ENCODE peak calls at places on chromosomes 12 and 14, in four cellular contexts. One of them, this sample, is unnamed.

GRCh38 chr12:23895792-23896218 is 53.7 kb downstream of the SOX5 start:
- DNase-seq in GM12878: no peak
- DNase-seq in GM23338: peak; percentile 74
- DNase-seq in K562: no peak
- DNase-seq in this sample: no peak

GRCh38 chr14:94355191-94355794 is 32.2 kb upstream of the SERPINA6 start:
- DNase-seq in GM12878: no peak
- DNase-seq in GM23338: peak; percentile 78
- DNase-seq in K562: no peak
- DNase-seq in this sample: no peak

GRCh38 chr14:101035466-101036225 is 132.1 kb upstream of the RTL1 start:
- DNase-seq in GM12878: no peak
- DNase-seq in GM23338: no peak
- DNase-seq in K562: no peak
- DNase-seq in this sample: no peak

GRCh38 chr14:102323102-102323501 is 3.6 kb downstream of the ZNF839 start:
- DNase-seq in GM12878: no peak
- DNase-seq in GM23338: peak; percentile 74
- DNase-seq in K562: no peak
- DNase-seq in this sample: peak; percentile 82

GRCh38 chr12:93621986-93622385 is 49.5 kb downstream of the SOCS2 start:
- DNase-seq in GM12878: no peak
- DNase-seq in GM23338: no peak
- DNase-seq in K562: no peak
- DNase-seq in this sample: no peak

GRCh38 chr12:92995258-92995905 is 66.3 kb upstream of the EEA1 start:
- DNase-seq in GM12878: peak; percentile 87
- DNase-seq in GM23338: no peak
- DNase-seq in K562: no peak
- DNase-seq in this sample: no peak

GRCh38 chr14:20386276-20386855 is 26.9 kb downstream of the TEP1 start:
- DNase-seq in GM12878: no peak
- DNase-seq in GM23338: no peak
- DNase-seq in K562: no peak
- DNase-seq in this sample: no peak

GRCh38 chr14:49971156-49972141 is 78.6 kb downstream of the ARF6 start:
- DNase-seq in GM12878: peak; percentile 89
- DNase-seq in GM23338: no peak
- DNase-seq in K562: no peak
- DNase-seq in this sample: no peak

GRCh38 chr14:90827919-90828610 is 11.8 kb upstream of the TTC7B start:
- DNase-seq in GM12878: peak; percentile 15
- DNase-seq in GM23338: peak; percentile 97
- DNase-seq in K562: peak; percentile 97
- DNase-seq in this sample: peak; percentile 88

GRCh38 chr14:91361236-91361811 is 56.3 kb downstream of the CCDC88C start:
- DNase-seq in GM12878: no peak
- DNase-seq in GM23338: no peak
- DNase-seq in K562: no peak
- DNase-seq in this sample: no peak

GRCh38 chr12:3752096-3752709 is 706 bp downstream of the CRACR2A start:
- DNase-seq in GM12878: peak; percentile 45
- DNase-seq in GM23338: no peak
- DNase-seq in K562: peak; percentile 48
- DNase-seq in this sample: no peak

GRCh38 chr12:118980407-118981014 is 830 bp upstream of the SRRM4 start:
- DNase-seq in GM12878: no peak
- DNase-seq in GM23338: peak; percentile 63
- DNase-seq in K562: no peak
- DNase-seq in this sample: no peak

GRCh38 chr12:32281098-32281497 is 118.3 kb upstream of the FGD4 start:
- DNase-seq in GM12878: no peak
- DNase-seq in GM23338: no peak
- DNase-seq in K562: no peak
- DNase-seq in this sample: no peak

GRCh38 chr12:109744991-109745942 is 31.6 kb downstream of the FAM222A start:
- DNase-seq in GM12878: no peak
- DNase-seq in GM23338: no peak
- DNase-seq in K562: no peak
- DNase-seq in this sample: no peak

GRCh38 chr12:26244503-26244902 is 49.1 kb downstream of the SSPN start:
- DNase-seq in GM12878: no peak
- DNase-seq in GM23338: no peak
- DNase-seq in K562: no peak
- DNase-seq in this sample: no peak

GRCh38 chr12:110282343-110282860 is 1.4 kb downstream of the ATP2A2 start:
- DNase-seq in GM12878: no peak
- DNase-seq in GM23338: no peak
- DNase-seq in K562: no peak
- DNase-seq in this sample: no peak

GRCh38 chr12:57837779-57838562 is 8.6 kb downstream of the CTDSP2 start:
- DNase-seq in GM12878: no peak
- DNase-seq in GM23338: peak; percentile 79
- DNase-seq in K562: no peak
- DNase-seq in this sample: no peak

GRCh38 chr12:268483-268840 is 5.8 kb upstream of the SLC6A13 start:
- DNase-seq in GM12878: no peak
- DNase-seq in GM23338: no peak
- DNase-seq in K562: no peak
- DNase-seq in this sample: no peak

GRCh38 chr12:14396071-14396470 is 30.6 kb downstream of the ATF7IP start:
- DNase-seq in GM12878: peak; percentile 45
- DNase-seq in GM23338: no peak
- DNase-seq in K562: no peak
- DNase-seq in this sample: no peak

DNA sequence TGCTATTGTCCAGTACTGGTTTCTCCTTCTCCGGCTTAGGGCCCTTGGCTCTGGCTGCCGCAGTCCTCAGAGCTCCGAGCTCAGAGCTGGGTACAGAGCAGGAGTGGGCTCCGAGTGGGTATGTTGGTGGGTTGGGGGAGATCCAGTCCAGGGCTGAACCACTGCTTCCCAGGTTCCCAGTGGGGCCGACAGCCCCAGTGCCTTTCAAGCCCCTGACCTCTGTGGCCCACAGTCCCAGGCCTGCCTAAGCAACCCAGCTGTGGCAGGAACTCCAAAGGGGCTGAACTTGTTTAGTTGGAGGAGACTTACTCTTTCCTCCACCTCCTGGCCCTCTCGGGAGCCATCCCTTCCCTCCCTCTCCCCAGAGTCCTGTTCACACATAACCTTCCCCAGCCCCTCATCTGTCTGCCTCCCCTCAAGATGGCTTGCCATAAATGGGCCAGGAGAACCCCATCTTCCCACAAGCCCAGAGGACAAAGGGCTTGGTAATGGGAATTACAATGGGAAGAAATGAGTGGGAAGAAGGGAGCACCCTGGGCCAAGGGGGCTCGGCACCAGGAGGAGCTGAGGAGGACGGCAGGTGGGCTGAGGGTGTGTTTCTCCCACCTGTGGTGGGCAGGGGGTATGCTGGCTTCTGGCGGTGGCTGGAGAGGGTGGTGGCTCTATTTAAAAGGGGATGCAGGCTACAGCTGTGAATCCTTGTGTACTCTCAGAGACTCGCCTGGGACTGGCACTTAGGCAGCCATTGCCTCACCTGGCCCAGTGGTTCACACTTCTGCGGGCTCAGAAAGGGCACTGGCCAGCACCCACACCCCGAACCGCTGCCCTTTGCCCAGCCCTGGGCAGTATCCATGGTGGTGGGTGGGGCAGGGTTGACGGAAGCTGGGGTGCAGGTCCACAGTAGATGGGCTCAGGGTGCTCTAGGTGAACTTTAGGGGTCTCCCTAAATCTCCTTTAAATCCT is 3.8 kb upstream of the MYH6 start:
- DNase-seq in GM12878: no peak
- DNase-seq in GM23338: no peak
- DNase-seq in K562: no peak
- DNase-seq in this sample: no peak
- TF ChIP-seq JUNB in GM12878: no peak
- TF ChIP-seq JUNB in GM23338: no peak
- TF ChIP-seq JUNB in K562: no peak
- TF ChIP-seq JUNB in this sample: no peak

GRCh38 chr14:67515386-67516079 is 17.6 kb upstream of the PLEKHH1 start:
- DNase-seq in GM12878: no peak
- DNase-seq in GM23338: peak; percentile 64
- DNase-seq in K562: no peak
- DNase-seq in this sample: no peak
- TF ChIP-seq JUNB in GM12878: no peak
- TF ChIP-seq JUNB in GM23338: no peak
- TF ChIP-seq JUNB in K562: no peak
- TF ChIP-seq JUNB in this sample: no peak

GRCh38 chr14:52693004-52693403 is 2.4 kb downstream of the ERO1A start:
- DNase-seq in GM12878: no peak
- DNase-seq in GM23338: no peak
- DNase-seq in K562: no peak
- DNase-seq in this sample: no peak

GRCh38 chr14:52693532-52693931 is 1.8 kb downstream of the ERO1A start:
- DNase-seq in GM12878: no peak
- DNase-seq in GM23338: no peak
- DNase-seq in K562: no peak
- DNase-seq in this sample: no peak

GRCh38 chr14:52695481-52696091 is at the start of gene ERO1A:
- DNase-seq in GM12878: no peak
- DNase-seq in GM23338: peak; percentile 81
- DNase-seq in K562: peak; percentile 64
- DNase-seq in this sample: peak; percentile 66

GRCh38 chr14:52692248-52692962 is 3.0 kb downstream of the ERO1A start:
- DNase-seq in GM12878: no peak
- DNase-seq in GM23338: no peak
- DNase-seq in K562: no peak
- DNase-seq in this sample: no peak

GRCh38 chr14:52694761-52695480 is 437 bp downstream of the ERO1A start:
- DNase-seq in GM12878: peak; percentile 60
- DNase-seq in GM23338: peak; percentile 56
- DNase-seq in K562: peak; percentile 11
- DNase-seq in this sample: peak; percentile 45
- TF ChIP-seq JUNB in GM12878: no peak
- TF ChIP-seq JUNB in GM23338: no peak
- TF ChIP-seq JUNB in K562: no peak
- TF ChIP-seq JUNB in this sample: no peak

DNA sequence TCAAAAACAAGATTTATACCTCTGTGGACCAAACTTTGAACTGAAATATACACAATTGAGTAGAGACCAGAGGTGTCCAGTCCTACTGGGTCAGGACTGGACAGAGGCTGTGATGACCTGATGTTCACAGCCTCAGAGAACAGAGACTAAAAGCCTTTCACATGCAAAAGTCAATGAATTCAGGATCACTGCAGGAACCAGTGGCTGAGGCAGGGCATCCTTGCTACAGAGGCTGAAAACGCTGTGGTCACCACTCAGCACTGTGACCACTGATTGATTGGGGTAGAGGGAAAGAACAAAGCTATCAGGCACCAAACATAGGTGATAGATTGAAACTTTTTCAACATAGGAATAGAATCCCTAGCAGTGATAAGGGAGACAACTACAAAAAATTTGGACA is 25.1 kb downstream of the GRIP1 start:
- DNase-seq in GM12878: no peak
- DNase-seq in GM23338: peak; percentile 56
- DNase-seq in K562: no peak
- DNase-seq in this sample: no peak
- TF ChIP-seq JUNB in GM12878: no peak
- TF ChIP-seq JUNB in GM23338: no peak
- TF ChIP-seq JUNB in K562: no peak
- TF ChIP-seq JUNB in this sample: no peak

DNA sequence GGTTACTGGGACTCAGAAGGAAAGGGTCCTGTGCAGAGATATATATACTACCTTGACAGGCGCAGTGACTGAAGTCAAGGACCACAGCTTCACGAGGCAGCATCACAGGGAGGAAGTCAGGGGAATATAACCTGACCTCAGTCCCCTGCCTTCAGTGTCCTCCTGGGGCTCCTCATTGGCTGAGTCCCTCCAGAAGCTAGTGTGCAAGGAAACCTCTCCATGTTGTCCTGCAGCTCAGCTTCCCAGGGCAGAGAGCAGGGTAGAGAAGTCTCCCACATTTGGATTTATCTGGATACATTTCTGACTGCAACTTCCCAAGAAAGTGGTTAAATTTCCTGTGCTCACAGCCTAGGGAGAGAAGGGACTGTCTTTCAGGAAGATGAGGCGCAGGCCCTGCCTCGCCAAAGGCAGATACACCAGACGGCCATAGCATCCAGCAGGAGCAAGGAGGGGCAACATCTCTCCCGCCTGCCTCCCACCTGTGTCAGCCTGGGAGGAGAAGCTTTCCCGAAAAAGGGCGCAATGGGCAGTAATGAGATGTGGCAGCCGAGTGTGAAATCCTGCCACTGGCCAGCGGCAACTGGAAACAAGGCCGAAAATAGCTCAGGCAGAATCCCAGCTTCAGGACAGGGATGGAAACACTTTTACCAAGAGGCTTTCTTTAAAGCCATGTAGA is 55.0 kb upstream of the HIF1A start:
- DNase-seq in GM12878: no peak
- DNase-seq in GM23338: peak; percentile 18
- DNase-seq in K562: no peak
- DNase-seq in this sample: no peak
- TF ChIP-seq JUNB in GM12878: no peak
- TF ChIP-seq JUNB in GM23338: no peak
- TF ChIP-seq JUNB in K562: no peak
- TF ChIP-seq JUNB in this sample: no peak